ENCODE peak calls at places on chromosomes 13 and 19, in five cellular contexts. Q is kidney, N is H9, Z is endothelial cell, D is lower lobe of right lung. R is an unnamed sample.

GRCh38 chr19:35748106-35749020 is at the start of gene LIN37:
- DNase-seq in Q (peak; percentile 99), N (peak; percentile 99), Z (peak; percentile 96), D (peak; percentile 99), R (peak; percentile 91)

GRCh38 chr19:43371909-43372308 is 18.4 kb downstream of the CD177 start:
- DNase-seq in Q (no peak), N (no peak), Z (no peak), D (no peak), R (no peak)

GRCh38 chr13:56975647-56976046 is 165.1 kb upstream of the PRR20A start:
- DNase-seq in Q (peak; percentile 42), N (peak; percentile 31), Z (no peak), D (no peak), R (no peak)

GRCh38 chr19:15701757-15702589 is 25.9 kb upstream of the OR10H2 start:
- DNase-seq in Q (no peak), N (no peak), Z (no peak), D (no peak), R (no peak)

GRCh38 chr19:50728084-50728737 is 5.0 kb downstream of the CLEC11A start:
- DNase-seq in Q (peak; percentile 91), N (peak; percentile 99), Z (peak; percentile 56), D (peak; percentile 83), R (no peak)

GRCh38 chr13:42544246-42544915 is 29.6 kb upstream of the TNFSF11 start:
- DNase-seq in Q (no peak), N (no peak), Z (no peak), D (no peak), R (no peak)

GRCh38 chr19:4208385-4209094 is 20.8 kb upstream of the EBI3 start:
- DNase-seq in Q (no peak), N (peak; percentile 61), Z (no peak), D (no peak), R (no peak)

GRCh38 chr19:2077398-2077797 is 18.7 kb downstream of the MOB3A start:
- DNase-seq in Q (peak; percentile 51), N (no peak), Z (no peak), D (no peak), R (no peak)

GRCh38 chr13:47933688-47934011 is 67.4 kb downstream of the SUCLA2 start:
- DNase-seq in Q (no peak), N (no peak), Z (no peak), D (no peak), R (no peak)

GRCh38 chr13:33250594-33250993 is 35.0 kb downstream of the STARD13 start:
- DNase-seq in Q (no peak), N (no peak), Z (no peak), D (no peak), R (no peak)

GRCh38 chr13:47934371-47934770 is 66.7 kb downstream of the SUCLA2 start:
- DNase-seq in Q (no peak), N (no peak), Z (no peak), D (no peak), R (no peak)

GRCh38 chr13:100088282-100088647 is 628 bp upstream of the PCCA start:
- DNase-seq in Q (no peak), N (no peak), Z (peak; percentile 7), D (no peak), R (no peak)

GRCh38 chr19:11539495-11540365 is 1.1 kb downstream of the CNN1 start:
- DNase-seq in Q (no peak), N (no peak), Z (no peak), D (no peak), R (no peak)

GRCh38 chr13:37618554-37618953 is 20.0 kb upstream of the POSTN start:
- DNase-seq in Q (no peak), N (no peak), Z (no peak), D (no peak), R (no peak)

GRCh38 chr13:77507931-77508776 is 27.4 kb upstream of the SCEL start:
- DNase-seq in Q (no peak), N (no peak), Z (no peak), D (no peak), R (no peak)

GRCh38 chr19:33291623-33292534 is 10.5 kb downstream of the CEBPA start:
- DNase-seq in Q (peak; percentile 76), N (no peak), Z (no peak), D (peak; percentile 74), R (no peak)

GRCh38 chr19:45947926-45948325 is 25.7 kb downstream of the NOVA2 start:
- DNase-seq in Q (no peak), N (no peak), Z (no peak), D (no peak), R (no peak)

GRCh38 chr13:113182046-113182445 is 23.6 kb downstream of the PROZ start:
- DNase-seq in Q (no peak), N (no peak), Z (no peak), D (no peak), R (no peak)

GRCh38 chr13:107450931-107451330 is 764.4 kb downstream of the LIG4 start:
- DNase-seq in Q (peak; percentile 60), N (no peak), Z (no peak), D (no peak), R (no peak)

GRCh38 chr19:17999685-18000479 is 8.1 kb upstream of the ARRDC2 start:
- DNase-seq in Q (peak; percentile 78), N (no peak), Z (no peak), D (no peak), R (no peak)

GRCh38 chr19:58572026-58572817 is 913 bp downstream of the MZF1 start:
- DNase-seq in Q (no peak), N (no peak), Z (no peak), D (no peak), R (no peak)

GRCh38 chr19:58571575-58571947 is 1.6 kb downstream of the MZF1 start:
- DNase-seq in Q (peak; percentile 56), N (no peak), Z (no peak), D (no peak), R (no peak)

GRCh38 chr19:58573658-58574164 is 576 bp upstream of the MZF1 start:
- DNase-seq in Q (no peak), N (no peak), Z (no peak), D (no peak), R (no peak)

GRCh38 chr19:58570770-58571574 is 2.2 kb downstream of the MZF1 start:
- DNase-seq in Q (peak; percentile 83), N (no peak), Z (no peak), D (no peak), R (no peak)

DNA sequence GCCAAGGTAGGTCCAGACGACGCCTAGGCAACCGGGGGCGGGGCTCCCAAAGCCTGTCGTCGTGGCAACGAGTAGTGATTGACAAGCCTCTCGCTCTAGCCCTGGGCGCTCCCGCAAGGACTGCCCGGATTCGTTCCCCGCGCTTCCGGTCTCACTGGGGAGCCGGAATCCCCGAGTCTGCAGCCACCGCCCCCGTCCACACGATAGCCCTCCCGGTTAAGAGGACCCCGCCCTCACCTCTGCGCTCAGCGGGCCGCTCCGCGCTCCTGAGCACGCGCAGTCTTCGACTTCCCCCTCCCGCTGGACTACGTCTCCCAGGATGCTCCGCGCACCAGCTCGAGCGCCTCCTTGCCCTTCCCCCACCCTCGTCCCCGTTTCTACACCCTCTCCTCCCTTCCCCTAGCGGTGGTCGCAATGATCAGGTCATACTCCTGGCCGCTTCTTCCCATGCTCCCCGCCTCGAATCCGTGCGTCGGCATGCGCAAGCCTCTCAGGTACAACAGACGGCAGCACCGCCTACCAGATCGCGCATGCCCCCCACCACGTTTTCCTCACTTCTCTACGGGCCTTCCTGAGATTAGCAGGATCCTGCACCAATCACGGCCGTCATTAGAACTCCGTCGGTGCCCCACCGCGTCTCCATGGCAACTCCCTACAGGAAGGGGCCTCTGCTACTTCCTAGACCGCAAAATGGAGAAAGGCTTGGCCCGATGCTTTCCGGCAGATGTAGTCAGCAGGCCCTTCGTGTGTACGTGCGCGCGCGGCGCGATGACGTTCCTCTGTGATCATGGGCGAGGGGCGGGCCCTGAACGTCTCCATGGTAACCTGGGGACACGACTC is at the start of gene MZF1:
- DNase-seq in Q (peak; percentile 100), N (peak; percentile 100), Z (peak; percentile 98), D (peak; percentile 100), R (peak; percentile 100)
- TF ChIP-seq CTCF in Q (no peak), N (peak; percentile 33), Z (no peak), D (no peak), R (no peak)

DNA sequence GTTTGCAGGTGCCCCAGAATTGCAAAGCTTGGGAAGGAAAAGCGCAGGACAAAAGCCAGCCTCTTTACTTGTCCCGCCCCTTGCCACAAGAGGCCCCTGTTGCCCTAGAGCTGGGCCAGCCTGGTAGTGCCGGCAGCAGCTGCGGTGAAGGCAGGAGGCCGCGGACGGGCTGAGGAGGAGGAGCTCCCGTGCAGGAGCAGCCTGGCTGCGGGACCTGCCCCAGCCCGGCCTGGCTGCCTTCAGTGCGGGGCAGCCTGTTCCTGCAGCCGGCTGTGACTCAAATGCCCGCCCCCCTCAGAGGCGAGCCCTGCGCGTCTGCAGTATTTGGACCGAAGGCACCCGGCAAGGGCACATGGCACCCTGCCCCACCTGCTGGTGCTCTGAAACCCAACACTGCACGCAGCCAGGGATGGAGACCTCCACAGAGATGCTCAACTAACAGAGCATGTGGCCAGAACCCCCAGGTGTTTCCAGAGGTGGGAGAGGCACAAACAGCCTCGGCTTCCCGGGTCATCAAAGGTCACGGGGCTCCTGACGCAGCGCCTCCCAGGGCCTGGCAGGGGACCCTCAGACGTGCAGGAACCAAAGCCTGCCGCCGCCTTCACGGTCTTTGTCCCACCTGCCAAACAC is 29.7 kb downstream of the NAXD start:
- DNase-seq in Q (peak; percentile 74), N (peak; percentile 93), Z (peak; percentile 70), D (peak; percentile 81), R (peak; percentile 42)
- TF ChIP-seq CTCF in Q (peak; percentile 43), N (peak; percentile 72), Z (no peak), D (peak; percentile 37), R (no peak)

DNA sequence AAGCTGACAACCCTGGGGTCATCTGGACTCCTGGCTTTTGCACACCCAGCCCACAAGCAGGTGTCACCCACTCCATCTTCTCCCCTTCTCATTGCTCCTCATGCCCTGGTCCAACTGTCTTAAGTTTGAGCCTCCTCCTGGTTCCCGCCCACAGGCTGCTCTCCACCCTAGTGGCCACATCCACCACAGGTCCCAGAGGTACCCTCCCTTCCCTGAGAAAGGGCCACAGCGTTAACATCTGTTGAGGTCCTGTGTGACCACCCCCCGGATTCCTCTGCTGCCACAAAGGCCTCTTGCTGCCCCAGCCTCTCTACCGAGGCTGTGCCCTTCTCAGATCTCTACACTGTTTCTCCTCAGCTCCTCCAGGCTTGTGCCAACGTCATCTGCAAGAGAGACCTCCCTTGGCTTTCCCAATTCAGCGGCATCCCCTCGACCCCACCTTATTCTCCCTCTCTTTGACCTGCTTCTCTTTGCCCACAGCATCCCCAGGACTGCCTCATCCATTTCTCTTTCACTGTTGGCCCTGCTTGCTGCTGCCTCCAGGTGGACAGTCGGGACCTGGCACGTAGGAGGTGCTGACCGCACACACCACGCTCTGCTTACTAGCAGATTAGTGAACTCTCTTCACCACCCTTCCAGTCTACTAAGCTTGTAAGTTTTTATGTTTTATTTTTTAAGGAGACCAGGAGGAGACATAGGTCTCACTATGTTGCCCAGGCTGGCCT is 33.3 kb downstream of the SUGP2 start:
- DNase-seq in Q (no peak), N (no peak), Z (peak; percentile 23), D (no peak), R (no peak)
- TF ChIP-seq CTCF in Q (peak; percentile 22), N (peak; percentile 49), Z (no peak), D (no peak), R (no peak)

DNA sequence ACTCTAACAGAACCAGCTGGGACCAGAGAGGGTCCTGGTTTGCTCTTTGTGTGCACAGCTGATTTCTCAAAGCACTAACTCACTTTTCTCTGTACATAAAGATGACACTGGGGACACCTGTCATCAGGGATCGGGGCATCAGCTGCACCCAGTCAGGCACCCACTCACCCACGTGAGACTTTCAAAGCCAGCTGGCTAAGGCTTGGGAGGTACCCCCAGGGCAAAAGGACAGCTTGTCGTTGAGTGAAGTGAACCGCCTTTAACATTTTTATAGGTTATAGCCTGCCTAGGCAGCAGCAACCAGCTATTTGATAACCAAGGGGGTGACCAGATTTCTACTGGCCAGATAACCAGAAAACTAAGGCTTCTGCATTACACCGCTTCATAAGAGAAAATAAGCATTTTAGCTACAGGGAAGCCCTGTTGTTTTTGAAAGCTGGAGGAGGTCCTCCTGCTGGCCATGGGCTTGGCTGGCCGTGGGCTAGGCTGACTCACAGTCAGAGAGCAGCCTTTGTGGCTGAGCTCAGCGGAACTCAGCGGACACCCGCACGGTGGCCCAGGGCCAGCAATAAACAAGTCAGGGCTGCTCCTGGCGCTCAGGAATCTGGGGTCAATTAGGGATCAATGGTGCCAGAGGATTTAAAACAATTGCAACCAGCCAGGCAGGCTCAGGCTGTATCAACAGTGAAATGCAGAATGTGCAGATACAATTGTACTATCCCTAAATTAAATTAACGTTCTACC is 57.1 kb downstream of the ALOX5AP start:
- DNase-seq in Q (peak; percentile 94), N (peak; percentile 50), Z (no peak), D (peak; percentile 68), R (no peak)
- TF ChIP-seq CTCF in Q (no peak), N (no peak), Z (no peak), D (peak; percentile 17), R (no peak)

R was measured in activated B cell treated with CpG ODN at 0.5 μM for 24 hours.